ENCODE peak calls at places on chromosomes 11 and 22, in six cellular contexts. D is fibroblast of lung, A is pancreas, O is left ventricle myocardium inferior, P is small intestine, J is neuronal stem cell. N is an unnamed sample.

GRCh38 chr11:108616549-108616948 is 23.0 kb upstream of the EXPH5 start:
- DNase-seq in D (peak; percentile 97), A (no peak), O (no peak), P (no peak), J (no peak), N (no peak)

GRCh38 chr11:112042161-112042960 is 17.2 kb downstream of the DLAT start:
- DNase-seq in D (peak; percentile 82), A (no peak), O (no peak), P (no peak), J (no peak), N (no peak)

GRCh38 chr22:39518996-39519680 is 1.2 kb upstream of the ATF4 start:
- DNase-seq in D (peak; percentile 46), A (peak; percentile 29), O (no peak), P (peak; percentile 40), J (no peak), N (no peak)

GRCh38 chr11:86149813-86150212 is 80.9 kb upstream of the PICALM start:
- DNase-seq in D (no peak), A (no peak), O (no peak), P (no peak), J (no peak), N (no peak)

GRCh38 chr11:110022548-110022947 is 70.6 kb upstream of the ZC3H12C start:
- DNase-seq in D (peak; percentile 8), A (no peak), O (no peak), P (no peak), J (no peak), N (no peak)

GRCh38 chr22:18078329-18079041 is 695 bp downstream of the PEX26 start:
- DNase-seq in D (peak; percentile 26), A (peak; percentile 47), O (no peak), P (peak; percentile 79), J (no peak), N (no peak)

GRCh38 chr11:101129203-101129943 is at the start of gene PGR:
- DNase-seq in D (no peak), A (peak; percentile 5), O (peak; percentile 61), P (no peak), J (peak; percentile 17), N (no peak)

GRCh38 chr11:96708469-96708868 is 318.7 kb downstream of the JRKL start:
- DNase-seq in D (peak; percentile 1), A (no peak), O (no peak), P (no peak), J (no peak), N (no peak)

GRCh38 chr11:91170711-91171110 is 947.9 kb upstream of the CHORDC1 start:
- DNase-seq in D (no peak), A (no peak), O (no peak), P (no peak), J (no peak), N (no peak)

GRCh38 chr11:12413141-12414055 is 36.0 kb downstream of the PARVA start:
- DNase-seq in D (peak; percentile 59), A (no peak), O (no peak), P (no peak), J (no peak), N (no peak)

GRCh38 chr11:4068962-4069361 is 25.6 kb upstream of the RRM1 start:
- DNase-seq in D (peak; percentile 34), A (no peak), O (no peak), P (no peak), J (no peak), N (no peak)

GRCh38 chr11:20054584-20054983 is 105.7 kb downstream of the DBX1 start:
- DNase-seq in D (no peak), A (no peak), O (no peak), P (no peak), J (no peak), N (no peak)
- H3K27ac ChIP-seq in D (no peak overlapping the region), A (no peak overlapping the region), O (peak overlapping the region; percentile 77), P (no peak overlapping the region), J (no peak overlapping the region), N (no peak overlapping the region)

GRCh38 chr11:116951762-116952161 is 114.3 kb upstream of the APOA1 start:
- DNase-seq in D (no peak), A (no peak), O (no peak), P (no peak), J (no peak), N (no peak)

GRCh38 chr11:116946414-116946813 is 109.0 kb upstream of the APOA1 start:
- DNase-seq in D (peak; percentile 52), A (no peak), O (no peak), P (no peak), J (no peak), N (no peak)

GRCh38 chr11:116948375-116948774 is 111.0 kb upstream of the APOA1 start:
- DNase-seq in D (peak; percentile 48), A (no peak), O (no peak), P (peak; percentile 73), J (no peak), N (no peak)

GRCh38 chr11:116953525-116954284 is 116.3 kb upstream of the APOA1 start:
- DNase-seq in D (no peak), A (no peak), O (no peak), P (no peak), J (no peak), N (no peak)

GRCh38 chr11:116950210-116950609 is 112.8 kb upstream of the APOA1 start:
- DNase-seq in D (no peak), A (no peak), O (no peak), P (no peak), J (no peak), N (no peak)
- H3K4me1 ChIP-seq in D (no peaks in the 10 kb centered on the region), A (peaks cover 3% of the 10 kb centered on the region), O (peaks cover 15% of the 10 kb centered on the region), P (no peaks in the 10 kb centered on the region), J (no peaks in the 10 kb centered on the region), N (no peaks in the 10 kb centered on the region)

GRCh38 chr11:62554377-62554776 is 7.8 kb upstream of the AHNAK start:
- DNase-seq in D (no peak), A (no peak), O (peak; percentile 30), P (no peak), J (no peak), N (no peak)

GRCh38 chr11:62558669-62559068 is 12.1 kb upstream of the AHNAK start:
- DNase-seq in D (no peak), A (no peak), O (peak; percentile 9), P (no peak), J (no peak), N (no peak)

GRCh38 chr11:62555464-62556092 is 9.0 kb upstream of the AHNAK start:
- DNase-seq in D (peak; percentile 48), A (no peak), O (peak; percentile 39), P (no peak), J (no peak), N (no peak)

GRCh38 chr11:62556872-62557631 is 10.4 kb upstream of the AHNAK start:
- DNase-seq in D (no peak), A (no peak), O (no peak), P (peak; percentile 51), J (no peak), N (no peak)

GRCh38 chr11:62556102-62556871 is 9.7 kb upstream of the AHNAK start:
- DNase-seq in D (peak; percentile 92), A (peak; percentile 61), O (peak; percentile 87), P (peak; percentile 94), J (no peak), N (no peak)
- H3K4me3 ChIP-seq in D (peak overlapping the region; percentile 34), A (no peak overlapping the region), O (peak overlapping the region; percentile 39), P (no peak overlapping the region), J (no peak overlapping the region), N (no peak overlapping the region)

GRCh38 chr11:32043737-32044515 is 46.9 kb upstream of the RCN1 start:
- DNase-seq in D (peak; percentile 32), A (no peak), O (no peak), P (no peak), J (no peak), N (no peak)
- H3K27ac ChIP-seq in D (no peak overlapping the region), A (no peak overlapping the region), O (no peak overlapping the region), P (no peak overlapping the region), J (no peak overlapping the region), N (no peak overlapping the region)

GRCh38 chr11:93526058-93526633 is 17.0 kb downstream of the SMCO4 start:
- DNase-seq in D (no peak), A (no peak), O (no peak), P (no peak), J (no peak), N (no peak)

GRCh38 chr11:93528252-93528651 is 14.9 kb downstream of the SMCO4 start:
- DNase-seq in D (no peak), A (no peak), O (peak; percentile 47), P (no peak), J (no peak), N (no peak)

GRCh38 chr11:93528757-93529639 is 14.2 kb downstream of the SMCO4 start:
- DNase-seq in D (no peak), A (no peak), O (no peak), P (no peak), J (no peak), N (no peak)

GRCh38 chr11:93525601-93526000 is 17.6 kb downstream of the SMCO4 start:
- DNase-seq in D (peak; percentile 55), A (no peak), O (no peak), P (no peak), J (no peak), N (no peak)

DNA sequence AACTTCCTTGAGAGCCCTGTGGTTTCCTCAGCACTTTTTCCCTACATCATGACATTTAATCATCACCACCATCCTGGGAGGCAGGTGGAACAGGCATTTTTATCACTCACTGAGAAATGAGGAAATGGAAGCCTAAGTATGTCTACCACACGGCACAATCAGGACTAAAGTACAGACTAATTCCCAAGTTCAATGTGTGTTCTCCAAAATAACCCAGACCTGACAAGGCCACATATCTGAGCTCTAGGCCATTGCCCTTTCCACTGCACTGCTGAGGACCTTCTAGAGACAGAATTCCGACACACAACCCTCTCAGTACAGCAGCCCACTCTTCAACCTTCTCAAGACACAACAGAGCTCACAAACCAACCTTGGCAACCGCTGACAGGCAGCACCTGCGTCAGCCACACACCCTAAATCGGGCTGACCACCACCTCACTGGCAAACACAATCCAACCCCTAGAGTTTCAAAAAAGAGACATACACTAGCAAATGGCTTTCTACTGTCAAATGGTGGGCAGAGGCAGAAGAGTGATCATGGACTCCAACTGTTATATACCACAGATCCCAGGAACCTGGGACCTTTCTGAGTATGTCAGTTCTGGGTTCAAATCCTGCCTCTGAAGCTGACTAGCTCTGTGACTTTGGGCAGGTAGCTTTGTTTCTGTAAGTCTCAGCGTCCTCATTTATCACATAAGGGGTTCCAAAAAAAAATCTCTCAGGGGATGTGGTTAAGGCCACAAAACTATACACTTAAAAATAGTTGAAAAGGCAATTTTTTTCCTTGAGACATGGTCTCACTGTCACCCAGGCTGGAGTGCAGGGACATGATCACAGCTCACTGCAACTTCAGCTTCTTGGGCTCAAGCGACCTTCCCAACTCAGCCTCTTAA is 16.3 kb downstream of the SMCO4 start:
- DNase-seq in D (no peak), A (no peak), O (no peak), P (peak; percentile 88), J (no peak), N (no peak)
- H3K4me1 ChIP-seq in D (no peaks in the 10 kb centered on the region), A (peaks cover 35% of the 10 kb centered on the region), O (peaks cover 85% of the 10 kb centered on the region), P (peaks cover 9% of the 10 kb centered on the region), J (peaks cover 20% of the 10 kb centered on the region), N (peaks cover 3% of the 10 kb centered on the region)

GRCh38 chr11:94708176-94708575 is 60.0 kb upstream of the AMOTL1 start:
- DNase-seq in D (no peak), A (no peak), O (no peak), P (no peak), J (no peak), N (no peak)
- H3K4me3 ChIP-seq in D (no peak overlapping the region), A (no peak overlapping the region), O (no peak overlapping the region), P (no peak overlapping the region), J (no peak overlapping the region), N (no peak overlapping the region)

N was measured in iPS DF 6.9.